ENCODE peak calls at places on chromosome 18, in eight cellular contexts. R is fibroblast of lung; U is CD8-positive, alpha-beta T cell; X is prostate gland; B is breast epithelium; M is sigmoid colon; P is cardiac muscle cell; Q is K562. O is an unnamed sample.

GRCh38 chr18:5197032-5197434 is at the start of gene AKAIN1:
- DNase-seq in R (peak; percentile 44), U (peak; percentile 19), X (no peak), B (no peak), M (no peak), P (peak; percentile 91), Q (peak; percentile 50), O (peak; percentile 34)

GRCh38 chr18:24657461-24657860 is 197.0 kb downstream of the HRH4 start:
- DNase-seq in R (no peak), U (no peak), X (no peak), B (no peak), M (no peak), P (peak; percentile 11), Q (no peak), O (peak; percentile 22)

GRCh38 chr18:50170004-50170403 is 24.9 kb downstream of the MYO5B start:
- DNase-seq in R (no peak), U (no peak), X (no peak), B (no peak), M (no peak), P (no peak), Q (no peak), O (no peak)

GRCh38 chr18:53991202-53991601 is 233.3 kb downstream of the MBD2 start:
- DNase-seq in R (peak; percentile 85), U (no peak), X (no peak), B (no peak), M (no peak), P (no peak), Q (no peak), O (no peak)

GRCh38 chr18:27109403-27109802 is 75.7 kb downstream of the CHST9 start:
- DNase-seq in R (no peak), U (no peak), X (no peak), B (no peak), M (no peak), P (no peak), Q (no peak), O (peak; percentile 17)

GRCh38 chr18:23964282-23965238 is 50.0 kb upstream of the TTC39C start:
- DNase-seq in R (no peak), U (peak; percentile 62), X (no peak), B (no peak), M (no peak), P (no peak), Q (peak; percentile 34), O (no peak)

GRCh38 chr18:22515250-22515649 is 97.5 kb upstream of the CTAGE1 start:
- DNase-seq in R (no peak), U (no peak), X (no peak), B (no peak), M (no peak), P (no peak), Q (no peak), O (no peak)

GRCh38 chr18:49055787-49056186 is 105.0 kb upstream of the SMAD7 start:
- DNase-seq in R (peak; percentile 73), U (no peak), X (no peak), B (no peak), M (peak; percentile 93), P (no peak), Q (peak; percentile 56), O (peak; percentile 65)

GRCh38 chr18:77140439-77141109 is 8.0 kb upstream of the MBP start:
- DNase-seq in R (no peak), U (peak; percentile 48), X (no peak), B (no peak), M (peak; percentile 78), P (no peak), Q (no peak), O (peak; percentile 53)

GRCh38 chr18:43563780-43564179 is 286.5 kb upstream of the SYT4 start:
- DNase-seq in R (peak; percentile 35), U (no peak), X (no peak), B (no peak), M (no peak), P (peak; percentile 47), Q (no peak), O (no peak)

GRCh38 chr18:77067315-77068061 is 65.1 kb downstream of the MBP start:
- DNase-seq in R (peak; percentile 96), U (peak; percentile 75), X (no peak), B (no peak), M (peak; percentile 84), P (no peak), Q (no peak), O (peak; percentile 58)

GRCh38 chr18:78126106-78126505 is 853.5 kb upstream of the SALL3 start:
- DNase-seq in R (no peak), U (no peak), X (no peak), B (no peak), M (no peak), P (no peak), Q (no peak), O (no peak)

GRCh38 chr18:6785001-6785400 is 55.5 kb downstream of the ARHGAP28 start:
- DNase-seq in R (peak; percentile 58), U (no peak), X (no peak), B (no peak), M (no peak), P (no peak), Q (no peak), O (no peak)

DNA sequence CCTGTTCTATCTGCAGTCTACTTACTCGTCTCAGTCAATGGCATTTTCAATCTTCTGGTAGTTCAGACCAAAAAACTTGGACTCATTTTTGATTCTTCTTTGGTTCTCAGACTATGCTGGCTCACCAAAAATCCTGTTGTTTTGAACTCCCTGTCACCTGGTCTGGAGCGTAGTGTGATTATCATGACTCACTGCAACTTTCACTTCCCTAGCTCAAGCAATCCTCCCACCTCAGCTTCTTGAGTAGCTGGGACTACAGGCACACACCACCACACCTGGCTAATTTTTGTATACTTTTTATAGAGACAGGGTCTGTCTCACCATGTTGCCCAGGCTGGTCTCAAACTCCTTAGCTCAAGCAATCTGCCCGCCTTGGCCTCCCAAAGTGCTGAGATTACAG is 163.3 kb upstream of the CDH7 start:
- DNase-seq in R (no peak), U (no peak), X (no peak), B (no peak), M (no peak), P (no peak), Q (no peak), O (no peak)
- H3K27ac ChIP-seq in R (no peak overlapping the region), U (no peak overlapping the region), X (no peak overlapping the region), B (no peak overlapping the region), M (no peak overlapping the region), P (no peak overlapping the region), Q (no peak overlapping the region), O (no peak overlapping the region)

DNA sequence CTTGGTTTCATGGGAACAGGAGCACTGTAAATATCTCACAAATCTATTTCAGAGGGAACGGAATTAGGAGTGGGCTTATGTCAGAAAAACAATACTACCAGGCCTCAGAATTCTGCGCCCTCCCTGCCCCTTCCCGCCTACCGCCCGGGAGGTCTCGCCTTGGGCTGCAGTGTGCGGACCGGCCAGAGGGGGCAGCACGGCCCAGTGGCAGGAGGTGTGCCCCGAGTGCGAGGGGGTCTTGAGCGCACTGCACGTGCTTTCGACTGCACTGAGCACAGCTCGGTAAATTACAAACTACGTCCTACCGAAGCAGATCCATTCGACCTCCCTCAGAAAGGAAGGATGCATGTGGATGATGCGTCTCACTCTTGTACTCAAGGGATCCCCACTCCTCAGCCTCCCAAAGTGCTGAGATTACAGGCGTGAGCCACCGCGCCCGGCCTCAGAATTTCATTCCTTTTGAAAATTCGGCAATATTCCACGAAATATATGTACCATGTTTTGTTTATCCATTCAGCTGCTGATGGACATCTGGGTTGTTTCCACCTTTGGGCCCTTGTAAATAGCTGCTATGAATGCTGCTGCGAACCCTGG is 297.0 kb downstream of the BCL2 start:
- DNase-seq in R (no peak), U (no peak), X (no peak), B (no peak), M (no peak), P (peak; percentile 12), Q (peak; percentile 12), O (no peak)
- TF ChIP-seq CTCF in R (no peak), U (no peak), X (peak; percentile 6), B (no peak), M (no peak), P (peak; percentile 57), Q (peak; percentile 35), O (peak; percentile 62)

DNA sequence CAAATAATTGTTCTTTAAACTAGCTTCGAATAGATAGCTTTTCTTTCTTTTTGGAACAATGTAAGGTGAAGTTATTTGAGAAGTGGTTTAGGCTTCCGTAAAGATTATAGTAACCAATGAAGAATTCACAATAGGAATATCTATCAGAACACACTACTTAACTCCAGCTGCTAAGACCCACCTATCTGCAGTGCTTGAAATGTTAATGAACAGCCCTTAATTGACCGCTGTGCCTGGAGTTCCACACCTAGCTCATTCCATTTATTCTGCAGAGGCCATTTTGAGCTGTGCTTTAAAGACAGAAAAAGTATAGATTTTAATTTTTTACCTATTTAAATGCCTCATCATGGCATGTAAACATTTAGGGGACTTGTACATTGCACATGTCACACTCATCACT is 83.3 kb upstream of the APCDD1 start:
- DNase-seq in R (no peak), U (no peak), X (no peak), B (no peak), M (no peak), P (no peak), Q (no peak), O (no peak)
- H3K27me3 ChIP-seq in R (no peaks in the 10 kb centered on the region), U (no peaks in the 10 kb centered on the region), X (no peaks in the 10 kb centered on the region), B (no peaks in the 10 kb centered on the region), M (no peaks in the 10 kb centered on the region), P (no peaks in the 10 kb centered on the region), Q (peaks cover 44% of the 10 kb centered on the region), O (no peaks in the 10 kb centered on the region)

DNA sequence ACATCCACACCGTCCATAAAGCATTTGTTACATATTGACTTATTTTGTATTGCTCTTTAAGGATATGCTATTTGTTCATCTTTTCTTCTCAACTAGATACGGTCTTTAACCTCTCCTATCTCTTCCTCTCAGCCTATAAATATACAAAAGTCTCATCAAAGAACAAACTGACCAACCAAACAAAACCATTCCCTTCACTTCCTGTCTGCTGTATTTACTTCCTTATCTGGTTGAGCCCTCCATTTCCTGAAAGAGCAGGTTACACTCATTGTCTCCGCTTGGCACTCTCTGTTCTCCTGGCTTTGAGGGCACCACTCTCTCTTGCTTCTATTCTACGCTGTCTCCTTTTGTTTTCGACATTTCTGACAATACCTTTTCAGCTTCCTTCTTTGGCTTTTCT is 431.9 kb upstream of the TCF4 start:
- DNase-seq in R (no peak), U (no peak), X (no peak), B (no peak), M (no peak), P (no peak), Q (no peak), O (no peak)
- H3K27ac ChIP-seq in R (no peak overlapping the region), U (no peak overlapping the region), X (no peak overlapping the region), B (no peak overlapping the region), M (no peak overlapping the region), P (no peak overlapping the region), Q (no peak overlapping the region), O (no peak overlapping the region)

GRCh38 chr18:80022613-80023012 is 11.6 kb upstream of the RBFA start:
- DNase-seq in R (peak; percentile 27), U (no peak), X (no peak), B (no peak), M (no peak), P (peak; percentile 54), Q (peak; percentile 40), O (no peak)

GRCh38 chr18:80026363-80026762 is 7.9 kb upstream of the RBFA start:
- DNase-seq in R (no peak), U (no peak), X (no peak), B (no peak), M (no peak), P (no peak), Q (no peak), O (no peak)

DNA sequence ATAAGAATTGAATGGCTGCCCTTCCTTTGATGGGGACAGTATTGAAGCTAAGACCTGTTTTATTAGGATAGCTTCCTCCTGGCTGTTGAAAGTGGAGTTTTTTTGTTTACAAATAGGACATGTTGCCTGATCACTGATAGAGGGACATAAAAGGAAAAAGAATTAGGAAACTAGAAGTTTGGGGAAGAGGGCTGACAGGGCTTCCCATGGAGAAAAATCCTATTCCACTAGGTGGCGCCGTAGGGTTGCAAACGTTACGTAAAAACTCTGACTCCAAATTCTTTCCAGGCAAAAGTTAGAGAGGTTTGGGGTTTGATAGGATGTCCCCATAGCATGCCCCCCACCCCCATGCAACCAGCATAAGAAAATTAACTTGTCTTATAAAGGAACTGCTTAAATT is 11.1 kb upstream of the RBFA start:
- DNase-seq in R (no peak), U (no peak), X (no peak), B (no peak), M (no peak), P (no peak), Q (peak; percentile 53), O (no peak)
- TF ChIP-seq CTCF in R (peak; percentile 15), U (no peak), X (no peak), B (no peak), M (no peak), P (peak; percentile 25), Q (peak; percentile 29), O (no peak)

O was measured in left ventricle myocardium inferior.